ENCODE peak calls at places on chromosomes 7 and 10, in five cellular contexts. N is CD8-positive, alpha-beta T cell; Q is NCI-H2081 treated with DMSO at 0.1 percent for 48 hours; G is breast epithelium; Y is iPS-NIHi11. X is an unnamed sample.

GRCh38 chr7:1668932-1669485 is 1.1 kb upstream of the ELFN1 start:
- DNase-seq in Q (no peak), N (no peak), Y (peak; percentile 42), G (no peak), X (no peak)

GRCh38 chr10:45495438-45496152 is 121.6 kb downstream of the ALOX5 start:
- DNase-seq in Q (no peak), Y (no peak), G (no peak), N (no peak), X (no peak)

GRCh38 chr7:92133737-92134270 is 473 bp downstream of the CYP51A1 start:
- DNase-seq in Y (peak; percentile 80), G (peak; percentile 61), Q (no peak), N (peak; percentile 40), X (peak; percentile 28)

GRCh38 chr10:25061711-25062455 is 45.5 kb downstream of the THNSL1 start:
- DNase-seq in N (no peak), G (no peak), Y (no peak), Q (no peak), X (no peak)

GRCh38 chr7:98879989-98880337 is 1.6 kb downstream of the TRRAP start:
- DNase-seq in N (no peak), Y (no peak), Q (no peak), G (no peak), X (no peak)

GRCh38 chr10:80133221-80133620 is 691 bp downstream of the PLAC9 start:
- DNase-seq in G (no peak), N (no peak), Q (no peak), Y (no peak), X (no peak)

GRCh38 chr7:45689011-45689796 is 115.0 kb downstream of the ADCY1 start:
- DNase-seq in N (no peak), Q (no peak), G (peak; percentile 34), Y (peak; percentile 7), X (no peak)

GRCh38 chr10:43671659-43672555 is 23.2 kb upstream of the ZNF32 start:
- DNase-seq in N (peak; percentile 40), Q (no peak), G (no peak), Y (peak; percentile 91), X (peak; percentile 95)

GRCh38 chr7:140025814-140026433 is 36.8 kb downstream of the PARP12 start:
- DNase-seq in Q (no peak), N (no peak), G (no peak), Y (no peak), X (no peak)

GRCh38 chr7:39085590-39086049 is 107.9 kb downstream of the POU6F2 start:
- DNase-seq in Q (peak; percentile 71), Y (no peak), N (no peak), G (no peak), X (no peak)

GRCh38 chr10:113858541-113858940 is 4.1 kb downstream of the NHLRC2 start:
- DNase-seq in G (no peak), Q (no peak), Y (no peak), N (no peak), X (no peak)

GRCh38 chr7:150335101-150335773 is 6.2 kb downstream of the RARRES2 start:
- DNase-seq in Y (peak; percentile 67), G (no peak), N (no peak), Q (no peak), X (no peak)

GRCh38 chr7:99006739-99007424 is 128.6 kb downstream of the TRRAP start:
- DNase-seq in Y (no peak), N (no peak), G (no peak), Q (no peak), X (no peak)

GRCh38 chr7:47488205-47488968 is 93.5 kb downstream of the TNS3 start:
- DNase-seq in N (no peak), Y (no peak), Q (no peak), G (no peak), X (no peak)

GRCh38 chr7:101410743-101411476 is 48.2 kb downstream of the COL26A1 start:
- DNase-seq in G (no peak), Y (peak; percentile 93), Q (no peak), N (peak; percentile 17), X (no peak)

GRCh38 chr7:88269606-88270005 is 37.1 kb downstream of the STEAP4 start:
- DNase-seq in G (no peak), Y (no peak), N (no peak), Q (no peak), X (no peak)

GRCh38 chr10:121152935-121153334 is 301.8 kb downstream of the WDR11 start:
- DNase-seq in N (no peak), G (no peak), Y (no peak), Q (no peak), X (no peak)

GRCh38 chr10:125392140-125392539 is 231.8 kb upstream of the CTBP2 start:
- DNase-seq in G (no peak), Y (no peak), Q (no peak), N (no peak), X (no peak)

GRCh38 chr10:43824934-43825333 is 176.3 kb upstream of the ZNF32 start:
- DNase-seq in G (no peak), Q (no peak), N (no peak), Y (no peak), X (peak; percentile 70)

GRCh38 chr10:36531621-36532020 is 593.8 kb upstream of the ANKRD30A start:
- DNase-seq in Y (no peak), Q (no peak), G (no peak), N (no peak), X (no peak)

GRCh38 chr7:9231683-9232082 is 798.3 kb downstream of the NXPH1 start:
- DNase-seq in Y (no peak), N (no peak), Q (peak; percentile 55), G (no peak), X (no peak)

GRCh38 chr10:71747808-71748523 is 25.4 kb downstream of the VSIR start:
- DNase-seq in Q (no peak), N (no peak), G (no peak), Y (no peak), X (no peak)

GRCh38 chr10:24114561-24114960 is 94.4 kb upstream of the KIAA1217 start:
- DNase-seq in N (no peak), Y (no peak), G (no peak), Q (no peak), X (no peak)

GRCh38 chr7:138934861-138935260 is 46.3 kb downstream of the KIAA1549 start:
- DNase-seq in Q (no peak), Y (no peak), G (no peak), N (no peak), X (no peak)